ENCODE peak calls at places on chromosomes 5 and 9, in ten cellular contexts. One of them, this sample, is unnamed. For H3K27me3, the result is how much of the 10 kb centered on the place peaks cover.

GRCh38 chr5:78627766-78628165 is 20.8 kb downstream of the LHFPL2 start:
- DNase-seq in ovary: no peak
- DNase-seq in cardiac muscle cell: no peak
- DNase-seq in lung: no peak
- DNase-seq in breast epithelium: no peak
- DNase-seq in fibroblast of lung: no peak
- DNase-seq in endothelial cell of umbilical vein: no peak
- DNase-seq in colonic mucosa: no peak
- DNase-seq in H9: no peak
- DNase-seq in K562: no peak
- DNase-seq in this sample: no peak

GRCh38 chr9:3447143-3447542 is 78.7 kb downstream of the RFX3 start:
- DNase-seq in ovary: no peak
- DNase-seq in cardiac muscle cell: no peak
- DNase-seq in lung: no peak
- DNase-seq in breast epithelium: no peak
- DNase-seq in fibroblast of lung: no peak
- DNase-seq in endothelial cell of umbilical vein: no peak
- DNase-seq in colonic mucosa: no peak
- DNase-seq in H9: no peak
- DNase-seq in K562: no peak
- DNase-seq in this sample: no peak

GRCh38 chr9:75265525-75265972 is 177.2 kb downstream of the OSTF1 start:
- DNase-seq in ovary: peak
- DNase-seq in cardiac muscle cell: peak
- DNase-seq in lung: peak
- DNase-seq in breast epithelium: no peak
- DNase-seq in fibroblast of lung: peak
- DNase-seq in endothelial cell of umbilical vein: peak
- DNase-seq in colonic mucosa: peak
- DNase-seq in H9: peak
- DNase-seq in K562: peak
- DNase-seq in this sample: no peak

GRCh38 chr9:126357074-126357473 is 30.4 kb downstream of the MVB12B start:
- DNase-seq in ovary: no peak
- DNase-seq in cardiac muscle cell: no peak
- DNase-seq in lung: no peak
- DNase-seq in breast epithelium: no peak
- DNase-seq in fibroblast of lung: no peak
- DNase-seq in endothelial cell of umbilical vein: no peak
- DNase-seq in colonic mucosa: no peak
- DNase-seq in H9: no peak
- DNase-seq in K562: no peak
- DNase-seq in this sample: no peak

GRCh38 chr5:111063709-111064322 is 7.7 kb upstream of the TSLP start:
- DNase-seq in ovary: no peak
- DNase-seq in cardiac muscle cell: no peak
- DNase-seq in lung: no peak
- DNase-seq in breast epithelium: no peak
- DNase-seq in fibroblast of lung: peak
- DNase-seq in endothelial cell of umbilical vein: no peak
- DNase-seq in colonic mucosa: no peak
- DNase-seq in H9: no peak
- DNase-seq in K562: no peak
- DNase-seq in this sample: no peak

GRCh38 chr5:153520952-153521351 is 30.5 kb downstream of the GRIA1 start:
- DNase-seq in ovary: no peak
- DNase-seq in cardiac muscle cell: no peak
- DNase-seq in lung: no peak
- DNase-seq in breast epithelium: no peak
- DNase-seq in fibroblast of lung: peak
- DNase-seq in endothelial cell of umbilical vein: no peak
- DNase-seq in colonic mucosa: no peak
- DNase-seq in H9: no peak
- DNase-seq in K562: no peak
- DNase-seq in this sample: no peak

GRCh38 chr5:134051305-134051704 is 46.5 kb upstream of the VDAC1 start:
- DNase-seq in ovary: no peak
- DNase-seq in cardiac muscle cell: no peak
- DNase-seq in lung: no peak
- DNase-seq in breast epithelium: no peak
- DNase-seq in fibroblast of lung: no peak
- DNase-seq in endothelial cell of umbilical vein: no peak
- DNase-seq in colonic mucosa: no peak
- DNase-seq in H9: no peak
- DNase-seq in K562: no peak
- DNase-seq in this sample: no peak

GRCh38 chr5:151805414-151806225 is 33.9 kb downstream of the G3BP1 start:
- DNase-seq in ovary: no peak
- DNase-seq in cardiac muscle cell: no peak
- DNase-seq in lung: no peak
- DNase-seq in breast epithelium: no peak
- DNase-seq in fibroblast of lung: peak
- DNase-seq in endothelial cell of umbilical vein: no peak
- DNase-seq in colonic mucosa: no peak
- DNase-seq in H9: no peak
- DNase-seq in K562: no peak
- DNase-seq in this sample: no peak

GRCh38 chr5:56244676-56245075 is 11.5 kb upstream of the ANKRD55 start:
- DNase-seq in ovary: no peak
- DNase-seq in cardiac muscle cell: no peak
- DNase-seq in lung: no peak
- DNase-seq in breast epithelium: no peak
- DNase-seq in fibroblast of lung: no peak
- DNase-seq in endothelial cell of umbilical vein: no peak
- DNase-seq in colonic mucosa: no peak
- DNase-seq in H9: no peak
- DNase-seq in K562: no peak
- DNase-seq in this sample: no peak

GRCh38 chr9:9924369-9924768 is 688.4 kb downstream of the PTPRD start:
- DNase-seq in ovary: no peak
- DNase-seq in cardiac muscle cell: no peak
- DNase-seq in lung: no peak
- DNase-seq in breast epithelium: no peak
- DNase-seq in fibroblast of lung: peak
- DNase-seq in endothelial cell of umbilical vein: no peak
- DNase-seq in colonic mucosa: no peak
- DNase-seq in H9: no peak
- DNase-seq in K562: no peak
- DNase-seq in this sample: no peak

GRCh38 chr5:68343421-68343826 is 127.9 kb downstream of the PIK3R1 start:
- DNase-seq in ovary: peak
- DNase-seq in cardiac muscle cell: no peak
- DNase-seq in lung: peak
- DNase-seq in breast epithelium: peak
- DNase-seq in fibroblast of lung: peak
- DNase-seq in endothelial cell of umbilical vein: peak
- DNase-seq in colonic mucosa: no peak
- DNase-seq in H9: no peak
- DNase-seq in K562: peak
- DNase-seq in this sample: peak

GRCh38 chr5:115179068-115179958 is 9.6 kb upstream of the TRIM36 start:
- DNase-seq in ovary: peak
- DNase-seq in cardiac muscle cell: peak
- DNase-seq in lung: no peak
- DNase-seq in breast epithelium: no peak
- DNase-seq in fibroblast of lung: no peak
- DNase-seq in endothelial cell of umbilical vein: no peak
- DNase-seq in colonic mucosa: peak
- DNase-seq in H9: peak
- DNase-seq in K562: no peak
- DNase-seq in this sample: no peak

GRCh38 chr9:114216081-114216480 is 60.7 kb downstream of the COL27A1 start:
- DNase-seq in ovary: peak
- DNase-seq in cardiac muscle cell: peak
- DNase-seq in lung: no peak
- DNase-seq in breast epithelium: peak
- DNase-seq in fibroblast of lung: peak
- DNase-seq in endothelial cell of umbilical vein: peak
- DNase-seq in colonic mucosa: no peak
- DNase-seq in H9: no peak
- DNase-seq in K562: no peak
- DNase-seq in this sample: peak

GRCh38 chr9:111661802-111662491 is 542 bp downstream of the GNG10 start:
- DNase-seq in ovary: peak
- DNase-seq in cardiac muscle cell: peak
- DNase-seq in lung: peak
- DNase-seq in breast epithelium: no peak
- DNase-seq in fibroblast of lung: peak
- DNase-seq in endothelial cell of umbilical vein: peak
- DNase-seq in colonic mucosa: peak
- DNase-seq in H9: peak
- DNase-seq in K562: peak
- DNase-seq in this sample: peak

DNA sequence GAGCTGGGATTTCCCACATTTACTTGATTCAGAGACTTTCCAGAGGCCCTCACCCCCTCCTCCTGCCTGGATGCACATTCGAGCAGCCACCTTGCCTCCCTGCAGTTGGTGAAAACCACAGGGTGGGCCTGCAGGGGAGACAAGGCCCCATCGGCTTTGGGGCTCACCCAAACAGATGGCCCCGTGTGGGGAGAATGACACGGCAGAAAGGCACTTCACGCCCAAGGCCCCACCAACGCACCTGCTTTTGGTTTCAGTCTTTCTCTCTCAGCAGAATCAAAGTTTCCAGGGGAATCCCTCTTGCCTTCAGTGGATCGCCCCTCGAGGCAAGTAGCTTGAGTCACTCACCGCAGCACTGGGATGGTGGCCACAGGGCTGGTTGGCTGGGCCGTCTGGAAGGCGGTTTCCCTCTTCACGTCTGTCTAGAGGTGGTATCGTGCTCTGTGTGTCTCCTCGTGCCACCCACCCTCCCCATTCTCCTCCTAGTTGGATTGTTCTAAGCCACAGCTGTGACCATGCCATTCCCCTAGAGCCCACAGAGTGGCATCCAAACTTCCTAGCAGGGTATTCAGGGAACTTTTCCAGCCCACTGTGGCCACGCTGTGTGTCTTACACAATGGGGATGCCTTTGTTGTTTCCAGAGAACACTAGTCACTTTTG is 31.8 kb downstream of the SEC61B start:
- DNase-seq in ovary: no peak
- DNase-seq in cardiac muscle cell: no peak
- DNase-seq in lung: no peak
- DNase-seq in breast epithelium: peak
- DNase-seq in fibroblast of lung: no peak
- DNase-seq in endothelial cell of umbilical vein: no peak
- DNase-seq in colonic mucosa: no peak
- DNase-seq in H9: no peak
- DNase-seq in K562: no peak
- DNase-seq in this sample: peak
- H3K27ac ChIP-seq in ovary: no peak
- H3K27ac ChIP-seq in cardiac muscle cell: no peak
- H3K27ac ChIP-seq in lung: no peak
- H3K27ac ChIP-seq in breast epithelium: no peak
- H3K27ac ChIP-seq in fibroblast of lung: no peak
- H3K27ac ChIP-seq in endothelial cell of umbilical vein: no peak
- H3K27ac ChIP-seq in colonic mucosa: no peak
- H3K27ac ChIP-seq in H9: no peak
- H3K27ac ChIP-seq in K562: no peak
- H3K27ac ChIP-seq in this sample: no peak

GRCh38 chr5:74394543-74394923 is 246.0 kb downstream of the ENC1 start:
- DNase-seq in ovary: no peak
- DNase-seq in cardiac muscle cell: no peak
- DNase-seq in lung: no peak
- DNase-seq in breast epithelium: no peak
- DNase-seq in fibroblast of lung: no peak
- DNase-seq in endothelial cell of umbilical vein: no peak
- DNase-seq in colonic mucosa: no peak
- DNase-seq in H9: peak
- DNase-seq in K562: no peak
- DNase-seq in this sample: no peak
- TF ChIP-seq CTCF in ovary: no peak
- TF ChIP-seq CTCF in cardiac muscle cell: peak
- TF ChIP-seq CTCF in lung: no peak
- TF ChIP-seq CTCF in breast epithelium: no peak
- TF ChIP-seq CTCF in fibroblast of lung: no peak
- TF ChIP-seq CTCF in endothelial cell of umbilical vein: no peak
- TF ChIP-seq CTCF in colonic mucosa: no peak
- TF ChIP-seq CTCF in H9: peak
- TF ChIP-seq CTCF in K562: peak
- TF ChIP-seq CTCF in this sample: no peak

GRCh38 chr5:3311443-3311842 is 284.2 kb upstream of the IRX1 start:
- DNase-seq in ovary: no peak
- DNase-seq in cardiac muscle cell: no peak
- DNase-seq in lung: no peak
- DNase-seq in breast epithelium: peak
- DNase-seq in fibroblast of lung: no peak
- DNase-seq in endothelial cell of umbilical vein: no peak
- DNase-seq in colonic mucosa: no peak
- DNase-seq in H9: no peak
- DNase-seq in K562: no peak
- DNase-seq in this sample: no peak
- H3K27me3 ChIP-seq in ovary: under half
- H3K27me3 ChIP-seq in cardiac muscle cell: under half
- H3K27me3 ChIP-seq in lung: under half
- H3K27me3 ChIP-seq in breast epithelium: under half
- H3K27me3 ChIP-seq in fibroblast of lung: under half
- H3K27me3 ChIP-seq in endothelial cell of umbilical vein: under half
- H3K27me3 ChIP-seq in colonic mucosa: under half
- H3K27me3 ChIP-seq in H9: under half
- H3K27me3 ChIP-seq in K562: under half
- H3K27me3 ChIP-seq in this sample: under half

DNA sequence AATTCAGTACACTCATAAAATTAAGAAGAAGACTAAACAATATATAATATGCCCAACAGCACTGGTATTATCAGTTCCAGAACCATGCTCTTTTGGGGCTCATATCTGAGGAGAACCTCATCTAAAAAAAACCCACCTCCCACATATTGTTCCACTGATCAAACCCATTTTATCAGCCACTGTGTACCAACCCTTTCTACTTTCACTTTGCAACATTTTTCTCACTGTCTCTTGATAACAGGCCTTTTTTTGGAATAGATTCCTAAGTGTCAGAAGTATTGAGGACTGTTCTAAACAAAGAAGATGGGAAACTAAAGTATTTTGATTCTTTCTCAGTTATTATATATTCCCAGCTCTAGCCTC is 173.2 kb downstream of the GABRB2 start:
- DNase-seq in ovary: no peak
- DNase-seq in cardiac muscle cell: no peak
- DNase-seq in lung: no peak
- DNase-seq in breast epithelium: no peak
- DNase-seq in fibroblast of lung: no peak
- DNase-seq in endothelial cell of umbilical vein: no peak
- DNase-seq in colonic mucosa: no peak
- DNase-seq in H9: no peak
- DNase-seq in K562: no peak
- DNase-seq in this sample: no peak
- H3K27ac ChIP-seq in ovary: no peak
- H3K27ac ChIP-seq in cardiac muscle cell: no peak
- H3K27ac ChIP-seq in lung: no peak
- H3K27ac ChIP-seq in breast epithelium: no peak
- H3K27ac ChIP-seq in fibroblast of lung: no peak
- H3K27ac ChIP-seq in endothelial cell of umbilical vein: no peak
- H3K27ac ChIP-seq in colonic mucosa: no peak
- H3K27ac ChIP-seq in H9: no peak
- H3K27ac ChIP-seq in K562: no peak
- H3K27ac ChIP-seq in this sample: peak

DNA sequence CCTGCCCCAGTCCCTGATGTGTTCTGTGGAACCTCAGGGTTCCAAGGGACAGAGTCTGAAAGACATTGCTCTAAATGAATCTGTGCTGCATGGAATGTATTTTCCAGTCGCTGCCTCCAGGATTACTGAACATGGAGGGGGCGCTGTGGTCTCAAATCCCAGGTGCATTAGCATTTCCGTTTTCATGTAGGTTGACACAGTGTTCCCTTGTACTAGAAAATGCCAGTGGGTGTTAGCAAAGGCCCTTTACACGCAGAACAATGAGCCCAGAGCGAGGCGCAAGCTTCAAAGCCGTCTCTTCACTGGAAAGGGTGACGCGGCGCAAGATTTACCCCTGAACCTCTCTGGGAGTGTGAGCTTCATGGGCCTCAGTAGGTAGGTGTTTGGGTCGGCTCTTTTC is 308.3 kb downstream of the SLIT3 start:
- DNase-seq in ovary: no peak
- DNase-seq in cardiac muscle cell: peak
- DNase-seq in lung: no peak
- DNase-seq in breast epithelium: peak
- DNase-seq in fibroblast of lung: no peak
- DNase-seq in endothelial cell of umbilical vein: no peak
- DNase-seq in colonic mucosa: no peak
- DNase-seq in H9: peak
- DNase-seq in K562: no peak
- DNase-seq in this sample: peak
- TF ChIP-seq CTCF in ovary: no peak
- TF ChIP-seq CTCF in cardiac muscle cell: peak
- TF ChIP-seq CTCF in lung: no peak
- TF ChIP-seq CTCF in breast epithelium: peak
- TF ChIP-seq CTCF in fibroblast of lung: no peak
- TF ChIP-seq CTCF in endothelial cell of umbilical vein: no peak
- TF ChIP-seq CTCF in colonic mucosa: no peak
- TF ChIP-seq CTCF in H9: peak
- TF ChIP-seq CTCF in K562: no peak
- TF ChIP-seq CTCF in this sample: peak